ENCODE peak calls at places on chromosomes 7 and 10, in ten cellular contexts. S, Q, P, Y, J, W, V, I, D and R are unnamed samples. For H3K4me1, the result is how much of the 10 kb centered on the place peaks cover.

GRCh38 chr7:127809285-127809702 is 157.3 kb downstream of the SND1 start:
- DNase-seq in I (no peak), W (no peak), Y (peak), Q (peak), V (no peak), S (no peak), P (peak), D (no peak), J (peak), R (no peak)

GRCh38 chr7:16295558-16295957 is 125.8 kb downstream of the CRPPA start:
- DNase-seq in P (no peak), Q (no peak), V (no peak), S (no peak), W (no peak), I (no peak), Y (no peak), D (no peak), J (no peak), R (no peak)

GRCh38 chr10:47015404-47015803 is 104.2 kb downstream of the PTPN20 start:
- DNase-seq in S (no peak), J (no peak), D (no peak), V (no peak), W (no peak), Y (no peak), P (no peak), Q (no peak), I (no peak), R (no peak)

GRCh38 chr7:120097020-120097419 is 176.0 kb upstream of the KCND2 start:
- DNase-seq in Q (no peak), Y (no peak), V (no peak), J (no peak), W (no peak), D (no peak), S (no peak), I (no peak), P (peak), R (no peak)

GRCh38 chr10:77716943-77717735 is 79.5 kb upstream of the KCNMA1 start:
- DNase-seq in Y (no peak), J (no peak), W (no peak), V (no peak), S (no peak), D (no peak), I (no peak), Q (no peak), P (peak), R (no peak)

GRCh38 chr10:23981520-23982309 is 227.2 kb upstream of the KIAA1217 start:
- DNase-seq in I (no peak), V (no peak), D (no peak), W (no peak), Y (no peak), P (no peak), Q (no peak), J (no peak), S (no peak), R (no peak)

GRCh38 chr7:70380315-70381027 is 751.5 kb upstream of the GALNT17 start:
- DNase-seq in Q (no peak), W (no peak), D (peak), J (no peak), I (no peak), P (no peak), S (no peak), Y (no peak), V (no peak), R (no peak)

GRCh38 chr10:21985541-21985940 is 18.0 kb downstream of the DNAJC1 start:
- DNase-seq in W (no peak), S (no peak), D (no peak), J (no peak), V (no peak), Y (no peak), Q (no peak), I (no peak), P (peak), R (no peak)

GRCh38 chr10:47024399-47025252 is 113.4 kb downstream of the PTPN20 start:
- DNase-seq in I (peak), S (peak), Y (peak), P (peak), D (no peak), J (peak), V (no peak), W (peak), Q (peak), R (peak)

GRCh38 chr7:7707756-7708310 is 10.6 kb downstream of the RPA3 start:
- DNase-seq in P (peak), J (peak), V (no peak), Q (no peak), Y (no peak), D (no peak), S (no peak), W (no peak), I (no peak), R (no peak)

DNA sequence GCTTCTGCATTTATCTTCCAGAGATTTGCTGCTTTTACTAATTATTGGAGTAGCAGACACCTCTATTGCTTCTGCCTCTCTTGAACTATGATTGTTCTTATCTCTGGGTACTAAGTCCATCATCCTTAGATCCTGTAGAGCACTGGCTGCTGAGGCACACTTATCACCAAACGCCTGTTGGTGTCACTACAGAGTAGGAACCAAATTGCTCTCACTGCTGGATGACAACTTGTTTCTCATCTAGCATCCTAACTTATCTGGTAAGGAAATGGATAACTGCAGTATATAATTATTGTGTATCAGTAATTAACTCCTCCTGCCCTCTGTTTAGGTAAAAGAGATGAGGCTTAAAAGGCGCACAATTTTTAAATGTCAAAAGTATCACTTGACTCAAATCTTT is 1059.4 kb downstream of the NRG3 start:
- DNase-seq in V (no peak), Y (peak), Q (no peak), D (no peak), I (no peak), W (no peak), S (no peak), J (peak), P (peak), R (peak)
- TF ChIP-seq CTCF in V (no peak), Y (peak), Q (no peak), D (no peak), I (no peak), W (no peak), S (no peak), J (peak), P (no peak), R (peak)

DNA sequence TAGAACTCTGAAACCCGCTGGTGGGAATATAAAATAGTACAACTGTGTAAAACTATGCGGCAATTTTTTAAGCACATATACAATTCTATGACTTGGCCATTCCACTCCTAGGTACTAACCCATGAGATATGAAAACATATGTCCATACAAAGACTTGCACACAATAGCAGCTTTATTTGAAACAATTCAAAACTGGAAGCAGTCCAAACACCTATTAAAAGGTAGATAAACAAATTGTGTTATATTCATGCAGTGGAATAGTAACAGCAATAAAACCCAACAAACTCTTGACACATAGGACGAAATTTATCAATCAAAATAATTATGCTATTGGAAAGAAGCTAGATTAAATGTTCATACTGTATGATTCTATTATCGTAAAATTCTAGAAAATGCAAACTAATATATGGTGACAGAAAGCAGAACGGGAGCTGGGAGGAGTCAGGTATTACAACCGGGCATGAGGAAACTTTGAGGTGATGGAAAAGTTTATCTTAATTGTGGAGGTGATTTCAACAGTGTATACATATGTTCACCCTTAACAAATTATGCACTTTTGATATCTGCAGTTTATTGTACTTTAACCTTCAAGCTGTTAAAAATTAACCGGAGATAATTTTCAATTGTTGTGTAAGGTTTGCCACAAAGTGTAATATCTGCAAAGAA is 805 bp upstream of the STK31 start:
- DNase-seq in Q (no peak), S (no peak), D (no peak), W (no peak), Y (no peak), J (no peak), I (no peak), P (no peak), V (no peak), R (no peak)
- H3K4me1 ChIP-seq in Q (under half), S (under half), D (under half), W (under half), Y (under half), J (under half), I (under half), P (under half), V (under half), R (under half)

DNA sequence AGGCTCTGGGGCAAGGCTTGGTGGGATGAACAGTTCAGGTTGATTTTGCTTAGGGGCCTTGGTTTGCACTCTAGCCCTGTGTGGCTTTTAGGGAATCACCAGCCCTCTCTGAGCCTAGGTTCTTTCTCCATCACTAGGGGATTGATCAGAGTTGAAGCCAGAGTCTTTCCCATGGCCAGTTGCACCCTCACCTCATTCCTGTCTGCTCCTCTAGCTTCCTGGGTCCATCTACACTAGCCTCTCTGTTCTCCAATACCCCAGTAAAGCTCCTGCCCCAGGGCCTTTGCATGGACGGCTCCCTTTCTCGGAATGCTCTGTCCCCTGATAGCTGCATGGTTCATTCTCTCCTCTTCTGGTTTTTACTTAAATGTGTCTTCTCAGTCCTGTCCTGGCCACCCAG is 40.4 kb downstream of the SORCS3 start:
- DNase-seq in J (no peak), Y (no peak), D (no peak), Q (no peak), I (no peak), S (no peak), W (no peak), V (no peak), P (no peak), R (no peak)
- H3K4me3 ChIP-seq in J (peak), Y (no peak), D (peak), Q (no peak), I (no peak), S (peak), W (no peak), V (no peak), P (peak), R (no peak)

GRCh38 chr7:121373177-121373576 is 22.9 kb downstream of the FAM3C start:
- DNase-seq in W (no peak), S (no peak), Q (no peak), V (no peak), I (no peak), J (no peak), D (no peak), Y (no peak), P (no peak), R (no peak)
- TF ChIP-seq CTCF in W (no peak), S (peak), Q (peak), V (no peak), I (peak), J (no peak), D (no peak), Y (peak), P (peak), R (peak)